ENCODE peak calls at places on chromosomes 1 and 21, in eight cellular contexts. One of them, this sample, is unnamed.

GRCh38 chr1:156281281-156282142 is 1.1 kb downstream of the SMG5 start:
- DNase-seq in glutamatergic neuron: no peak
- DNase-seq in AG09319: no peak
- DNase-seq in colonic mucosa: no peak
- DNase-seq in fibroblast of the aortic adventitia: peak
- DNase-seq in kidney: no peak
- DNase-seq in omental fat pad: no peak
- DNase-seq in foreskin keratinocyte: no peak
- DNase-seq in this sample: no peak

GRCh38 chr1:155070721-155071556 is 7.4 kb downstream of the EFNA4 start:
- DNase-seq in glutamatergic neuron: peak
- DNase-seq in AG09319: no peak
- DNase-seq in colonic mucosa: peak
- DNase-seq in fibroblast of the aortic adventitia: peak
- DNase-seq in kidney: peak
- DNase-seq in omental fat pad: peak
- DNase-seq in foreskin keratinocyte: no peak
- DNase-seq in this sample: no peak

GRCh38 chr1:36835017-36835695 is 199.2 kb downstream of the GRIK3 start:
- DNase-seq in glutamatergic neuron: no peak
- DNase-seq in AG09319: no peak
- DNase-seq in colonic mucosa: no peak
- DNase-seq in fibroblast of the aortic adventitia: no peak
- DNase-seq in kidney: peak
- DNase-seq in omental fat pad: no peak
- DNase-seq in foreskin keratinocyte: no peak
- DNase-seq in this sample: no peak

GRCh38 chr1:44328767-44329416 is 26.2 kb downstream of the ERI3 start:
- DNase-seq in glutamatergic neuron: no peak
- DNase-seq in AG09319: no peak
- DNase-seq in colonic mucosa: no peak
- DNase-seq in fibroblast of the aortic adventitia: peak
- DNase-seq in kidney: no peak
- DNase-seq in omental fat pad: no peak
- DNase-seq in foreskin keratinocyte: no peak
- DNase-seq in this sample: no peak

GRCh38 chr1:8541961-8542521 is 224.1 kb downstream of the SLC45A1 start:
- DNase-seq in glutamatergic neuron: no peak
- DNase-seq in AG09319: no peak
- DNase-seq in colonic mucosa: no peak
- DNase-seq in fibroblast of the aortic adventitia: peak
- DNase-seq in kidney: no peak
- DNase-seq in omental fat pad: no peak
- DNase-seq in foreskin keratinocyte: no peak
- DNase-seq in this sample: no peak

GRCh38 chr1:204190212-204191211 is 5.8 kb downstream of the KISS1 start:
- DNase-seq in glutamatergic neuron: peak
- DNase-seq in AG09319: no peak
- DNase-seq in colonic mucosa: peak
- DNase-seq in fibroblast of the aortic adventitia: peak
- DNase-seq in kidney: peak
- DNase-seq in omental fat pad: no peak
- DNase-seq in foreskin keratinocyte: no peak
- DNase-seq in this sample: no peak

GRCh38 chr1:53982034-53982761 is 35.8 kb downstream of the LDLRAD1 start:
- DNase-seq in glutamatergic neuron: no peak
- DNase-seq in AG09319: no peak
- DNase-seq in colonic mucosa: peak
- DNase-seq in fibroblast of the aortic adventitia: peak
- DNase-seq in kidney: peak
- DNase-seq in omental fat pad: no peak
- DNase-seq in foreskin keratinocyte: no peak
- DNase-seq in this sample: no peak

GRCh38 chr1:26584022-26584485 is 54.5 kb downstream of the RPS6KA1 start:
- DNase-seq in glutamatergic neuron: no peak
- DNase-seq in AG09319: no peak
- DNase-seq in colonic mucosa: no peak
- DNase-seq in fibroblast of the aortic adventitia: no peak
- DNase-seq in kidney: no peak
- DNase-seq in omental fat pad: no peak
- DNase-seq in foreskin keratinocyte: peak
- DNase-seq in this sample: no peak

GRCh38 chr1:3610165-3610822 is 1.0 kb downstream of the MEGF6 start:
- DNase-seq in glutamatergic neuron: peak
- DNase-seq in AG09319: no peak
- DNase-seq in colonic mucosa: no peak
- DNase-seq in fibroblast of the aortic adventitia: peak
- DNase-seq in kidney: no peak
- DNase-seq in omental fat pad: no peak
- DNase-seq in foreskin keratinocyte: no peak
- DNase-seq in this sample: no peak

GRCh38 chr1:47677241-47677940 is 239.5 kb downstream of the FOXD2 start:
- DNase-seq in glutamatergic neuron: no peak
- DNase-seq in AG09319: no peak
- DNase-seq in colonic mucosa: peak
- DNase-seq in fibroblast of the aortic adventitia: no peak
- DNase-seq in kidney: no peak
- DNase-seq in omental fat pad: no peak
- DNase-seq in foreskin keratinocyte: no peak
- DNase-seq in this sample: peak

GRCh38 chr1:227396539-227397355 is 78.5 kb upstream of the CDC42BPA start:
- DNase-seq in glutamatergic neuron: no peak
- DNase-seq in AG09319: no peak
- DNase-seq in colonic mucosa: no peak
- DNase-seq in fibroblast of the aortic adventitia: no peak
- DNase-seq in kidney: no peak
- DNase-seq in omental fat pad: no peak
- DNase-seq in foreskin keratinocyte: no peak
- DNase-seq in this sample: no peak

GRCh38 chr1:244234009-244234643 is 183.0 kb downstream of the ZBTB18 start:
- DNase-seq in glutamatergic neuron: no peak
- DNase-seq in AG09319: no peak
- DNase-seq in colonic mucosa: no peak
- DNase-seq in fibroblast of the aortic adventitia: no peak
- DNase-seq in kidney: no peak
- DNase-seq in omental fat pad: no peak
- DNase-seq in foreskin keratinocyte: no peak
- DNase-seq in this sample: no peak

GRCh38 chr21:21324297-21324696 is 326.1 kb downstream of the NCAM2 start:
- DNase-seq in glutamatergic neuron: no peak
- DNase-seq in AG09319: no peak
- DNase-seq in colonic mucosa: no peak
- DNase-seq in fibroblast of the aortic adventitia: no peak
- DNase-seq in kidney: no peak
- DNase-seq in omental fat pad: no peak
- DNase-seq in foreskin keratinocyte: no peak
- DNase-seq in this sample: no peak

GRCh38 chr1:246748867-246749266 is 24.7 kb downstream of the SCCPDH start:
- DNase-seq in glutamatergic neuron: no peak
- DNase-seq in AG09319: no peak
- DNase-seq in colonic mucosa: no peak
- DNase-seq in fibroblast of the aortic adventitia: no peak
- DNase-seq in kidney: peak
- DNase-seq in omental fat pad: no peak
- DNase-seq in foreskin keratinocyte: no peak
- DNase-seq in this sample: no peak

DNA sequence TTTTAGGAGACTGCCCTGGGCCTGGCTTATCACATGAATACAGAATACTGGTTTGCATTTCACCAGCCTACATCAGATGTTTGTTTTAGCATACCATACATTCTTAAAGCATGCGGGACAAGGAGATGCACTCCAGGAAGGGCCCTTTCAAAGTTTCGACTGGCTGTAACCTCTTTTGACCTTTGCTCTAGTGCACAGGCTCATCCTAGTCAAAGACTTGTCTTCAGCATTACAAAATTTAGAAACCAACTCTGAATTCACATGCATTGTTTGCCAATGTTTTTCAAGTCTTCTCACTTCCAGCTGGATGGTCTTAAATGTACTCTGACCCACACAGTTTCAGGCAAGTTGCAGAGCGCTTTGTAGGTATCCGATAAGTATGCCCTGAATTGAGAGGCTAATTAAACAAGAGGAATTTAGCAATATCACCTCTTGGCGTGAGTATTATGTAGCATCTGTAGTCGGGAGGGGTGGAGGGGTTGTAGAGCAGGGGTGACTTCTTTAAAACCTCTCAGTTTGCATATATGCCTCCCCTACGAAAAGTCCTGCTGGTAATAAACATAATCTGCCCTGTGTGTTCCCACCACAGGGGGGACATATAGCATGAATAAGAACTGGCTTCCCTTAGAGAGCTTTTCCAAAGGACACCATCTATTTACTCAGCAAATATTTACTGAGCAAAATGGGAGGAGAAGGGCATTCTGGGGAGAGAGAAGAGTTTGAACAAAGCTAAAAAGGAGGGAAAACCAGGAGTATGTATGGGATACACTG is 24.4 kb upstream of the AHCYL1 start:
- DNase-seq in glutamatergic neuron: no peak
- DNase-seq in AG09319: peak
- DNase-seq in colonic mucosa: peak
- DNase-seq in fibroblast of the aortic adventitia: peak
- DNase-seq in kidney: no peak
- DNase-seq in omental fat pad: no peak
- DNase-seq in foreskin keratinocyte: no peak
- DNase-seq in this sample: no peak
- TF ChIP-seq CTCF in glutamatergic neuron: no peak
- TF ChIP-seq CTCF in AG09319: no peak
- TF ChIP-seq CTCF in colonic mucosa: no peak
- TF ChIP-seq CTCF in fibroblast of the aortic adventitia: peak
- TF ChIP-seq CTCF in kidney: no peak
- TF ChIP-seq CTCF in omental fat pad: no peak
- TF ChIP-seq CTCF in foreskin keratinocyte: no peak
- TF ChIP-seq CTCF in this sample: peak

GRCh38 chr1:234730542-234731370 is 120.8 kb upstream of the IRF2BP2 start:
- DNase-seq in glutamatergic neuron: no peak
- DNase-seq in AG09319: no peak
- DNase-seq in colonic mucosa: no peak
- DNase-seq in fibroblast of the aortic adventitia: no peak
- DNase-seq in kidney: no peak
- DNase-seq in omental fat pad: no peak
- DNase-seq in foreskin keratinocyte: no peak
- DNase-seq in this sample: no peak
- TF ChIP-seq CTCF in glutamatergic neuron: no peak
- TF ChIP-seq CTCF in AG09319: no peak
- TF ChIP-seq CTCF in colonic mucosa: no peak
- TF ChIP-seq CTCF in fibroblast of the aortic adventitia: peak
- TF ChIP-seq CTCF in kidney: no peak
- TF ChIP-seq CTCF in omental fat pad: no peak
- TF ChIP-seq CTCF in foreskin keratinocyte: no peak
- TF ChIP-seq CTCF in this sample: no peak

GRCh38 chr21:33265664-33266049 is 510 bp upstream of the IL10RB start:
- DNase-seq in glutamatergic neuron: no peak
- DNase-seq in AG09319: no peak
- DNase-seq in colonic mucosa: peak
- DNase-seq in fibroblast of the aortic adventitia: no peak
- DNase-seq in kidney: peak
- DNase-seq in omental fat pad: no peak
- DNase-seq in foreskin keratinocyte: peak
- DNase-seq in this sample: no peak

GRCh38 chr21:33267250-33267649 is 1.1 kb downstream of the IL10RB start:
- DNase-seq in glutamatergic neuron: no peak
- DNase-seq in AG09319: no peak
- DNase-seq in colonic mucosa: no peak
- DNase-seq in fibroblast of the aortic adventitia: peak
- DNase-seq in kidney: no peak
- DNase-seq in omental fat pad: no peak
- DNase-seq in foreskin keratinocyte: no peak
- DNase-seq in this sample: no peak

GRCh38 chr21:33264561-33264960 is 1.6 kb upstream of the IL10RB start:
- DNase-seq in glutamatergic neuron: no peak
- DNase-seq in AG09319: no peak
- DNase-seq in colonic mucosa: no peak
- DNase-seq in fibroblast of the aortic adventitia: no peak
- DNase-seq in kidney: no peak
- DNase-seq in omental fat pad: no peak
- DNase-seq in foreskin keratinocyte: no peak
- DNase-seq in this sample: no peak

GRCh38 chr21:33266784-33267135 is 593 bp downstream of the IL10RB start:
- DNase-seq in glutamatergic neuron: no peak
- DNase-seq in AG09319: no peak
- DNase-seq in colonic mucosa: peak
- DNase-seq in fibroblast of the aortic adventitia: peak
- DNase-seq in kidney: no peak
- DNase-seq in omental fat pad: no peak
- DNase-seq in foreskin keratinocyte: no peak
- DNase-seq in this sample: no peak

DNA sequence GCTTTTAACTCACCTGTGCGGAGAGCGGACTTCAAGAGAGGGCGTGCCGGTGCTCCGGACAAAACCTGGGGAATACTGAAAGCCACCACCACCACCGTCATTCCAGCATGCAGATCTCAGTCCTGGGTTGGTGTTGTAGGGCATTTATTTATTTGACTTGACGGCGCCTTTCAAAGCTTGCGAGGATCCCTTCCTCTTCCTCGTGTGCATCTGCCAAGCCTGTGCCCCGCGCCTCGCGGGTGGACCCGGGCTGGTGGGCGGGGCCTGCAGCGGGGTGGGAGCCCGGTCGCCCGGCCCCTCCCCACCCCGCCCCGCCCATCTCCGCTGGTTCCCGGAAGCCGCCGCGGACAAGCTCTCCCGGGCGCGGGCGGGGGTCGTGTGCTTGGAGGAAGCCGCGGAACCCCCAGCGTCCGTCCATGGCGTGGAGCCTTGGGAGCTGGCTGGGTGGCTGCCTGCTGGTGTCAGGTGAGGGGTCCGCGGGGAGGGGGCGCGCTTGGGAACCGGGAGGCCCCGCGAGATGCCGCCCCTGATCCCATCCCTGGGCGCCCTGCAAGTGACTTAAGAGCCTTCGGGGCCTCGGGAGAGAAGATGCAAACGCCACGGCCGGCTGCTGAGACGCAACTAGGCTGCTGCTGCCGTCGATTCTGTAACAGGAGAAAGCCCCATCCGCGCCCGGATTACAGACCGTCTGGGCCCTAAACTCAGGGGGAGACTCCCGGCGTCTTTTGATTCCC is at the start of gene IL10RB:
- DNase-seq in glutamatergic neuron: peak
- DNase-seq in AG09319: no peak
- DNase-seq in colonic mucosa: peak
- DNase-seq in fibroblast of the aortic adventitia: peak
- DNase-seq in kidney: peak
- DNase-seq in omental fat pad: peak
- DNase-seq in foreskin keratinocyte: peak
- DNase-seq in this sample: peak
- TF ChIP-seq CTCF in glutamatergic neuron: no peak
- TF ChIP-seq CTCF in AG09319: no peak
- TF ChIP-seq CTCF in colonic mucosa: no peak
- TF ChIP-seq CTCF in fibroblast of the aortic adventitia: no peak
- TF ChIP-seq CTCF in kidney: peak
- TF ChIP-seq CTCF in omental fat pad: no peak
- TF ChIP-seq CTCF in foreskin keratinocyte: no peak
- TF ChIP-seq CTCF in this sample: no peak

DNA sequence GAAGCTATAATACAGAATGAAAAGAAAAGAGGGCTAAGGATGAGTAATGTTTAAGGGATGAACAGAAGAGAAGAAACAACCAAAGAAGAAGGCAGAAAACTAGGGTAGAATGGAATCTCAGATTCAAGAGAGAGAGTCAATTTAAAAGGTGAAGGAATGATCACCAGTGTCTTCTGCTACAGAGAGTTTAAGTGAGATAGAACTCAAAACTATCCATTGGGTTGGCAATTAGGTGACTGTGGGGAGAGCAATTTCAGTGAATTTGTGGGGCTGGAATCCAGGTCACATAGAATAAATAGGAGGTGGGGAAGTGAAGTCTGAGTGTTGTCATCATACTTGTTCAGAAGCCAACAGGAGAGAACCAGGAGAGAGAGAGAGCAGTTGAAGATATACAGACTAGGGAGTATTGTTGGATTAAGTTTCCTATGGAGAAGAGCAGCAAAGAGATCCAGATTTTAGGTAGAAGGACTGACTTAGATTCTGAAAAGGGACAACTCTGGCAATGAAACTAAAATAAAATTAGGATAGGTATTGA is 19.9 kb downstream of the MACF1 start:
- DNase-seq in glutamatergic neuron: no peak
- DNase-seq in AG09319: no peak
- DNase-seq in colonic mucosa: no peak
- DNase-seq in fibroblast of the aortic adventitia: peak
- DNase-seq in kidney: no peak
- DNase-seq in omental fat pad: no peak
- DNase-seq in foreskin keratinocyte: no peak
- DNase-seq in this sample: no peak
- TF ChIP-seq CTCF in glutamatergic neuron: no peak
- TF ChIP-seq CTCF in AG09319: no peak
- TF ChIP-seq CTCF in colonic mucosa: no peak
- TF ChIP-seq CTCF in fibroblast of the aortic adventitia: no peak
- TF ChIP-seq CTCF in kidney: no peak
- TF ChIP-seq CTCF in omental fat pad: no peak
- TF ChIP-seq CTCF in foreskin keratinocyte: no peak
- TF ChIP-seq CTCF in this sample: no peak